ENCODE peak calls at places on chromosome X, in ten cellular contexts. P, I, O, B, D, N, C, T, Z and L are unnamed samples.

GRCh38 chrX:39705299-39705698 is 392.5 kb downstream of the BCOR start:
- DNase-seq in P (peak; percentile 92), I (peak; percentile 90), O (peak; percentile 83), B (peak; percentile 74), D (peak; percentile 79), N (no peak), C (peak; percentile 84), T (no peak), Z (peak; percentile 82), L (no peak)

GRCh38 chrX:791479-792034 is 161.0 kb downstream of the SHOX start:
- DNase-seq in P (no peak), I (no peak), O (no peak), B (no peak), D (no peak), N (no peak), C (no peak), T (no peak), Z (no peak), L (no peak)

GRCh38 chrX:56615282-56615681 is 51.9 kb downstream of the UBQLN2 start:
- DNase-seq in P (no peak), I (no peak), O (no peak), B (no peak), D (no peak), N (no peak), C (peak; percentile 63), T (no peak), Z (no peak), L (no peak)

GRCh38 chrX:115345654-115346014 is 56.1 kb downstream of the LUZP4 start:
- DNase-seq in P (no peak), I (no peak), O (no peak), B (no peak), D (no peak), N (no peak), C (no peak), T (no peak), Z (no peak), L (no peak)

GRCh38 chrX:129981752-129982299 is 609 bp upstream of the BCORL1 start:
- DNase-seq in P (no peak), I (no peak), O (no peak), B (no peak), D (peak; percentile 13), N (no peak), C (peak; percentile 48), T (peak; percentile 47), Z (no peak), L (no peak)

GRCh38 chrX:19440713-19441112 is 74.6 kb downstream of the MAP3K15 start:
- DNase-seq in P (peak; percentile 82), I (peak; percentile 23), O (peak; percentile 39), B (peak; percentile 58), D (no peak), N (no peak), C (no peak), T (no peak), Z (no peak), L (no peak)

GRCh38 chrX:11380187-11380586 is 87.0 kb downstream of the AMELX start:
- DNase-seq in P (no peak), I (peak; percentile 9), O (no peak), B (no peak), D (no peak), N (no peak), C (no peak), T (no peak), Z (no peak), L (no peak)

GRCh38 chrX:149495573-149496071 is 9.5 kb downstream of the IDS start:
- DNase-seq in P (peak; percentile 39), I (peak; percentile 81), O (peak; percentile 83), B (peak; percentile 77), D (no peak), N (no peak), C (peak; percentile 58), T (no peak), Z (no peak), L (no peak)

GRCh38 chrX:67607436-67607835 is 63.6 kb downstream of the AR start:
- DNase-seq in P (no peak), I (peak; percentile 53), O (peak; percentile 57), B (no peak), D (no peak), N (no peak), C (no peak), T (no peak), Z (no peak), L (no peak)

GRCh38 chrX:39950035-39950688 is 147.6 kb downstream of the BCOR start:
- DNase-seq in P (no peak), I (no peak), O (peak; percentile 25), B (peak; percentile 20), D (no peak), N (no peak), C (no peak), T (peak; percentile 42), Z (peak; percentile 5), L (no peak)

GRCh38 chrX:17552251-17552650 is 177.3 kb downstream of the NHS start:
- DNase-seq in P (peak; percentile 60), I (peak; percentile 37), O (peak; percentile 73), B (peak; percentile 54), D (no peak), N (no peak), C (no peak), T (no peak), Z (no peak), L (no peak)

GRCh38 chrX:153925739-153926593 is at the start of gene ARHGAP4:
- DNase-seq in P (no peak), I (no peak), O (no peak), B (no peak), D (no peak), N (no peak), C (peak; percentile 66), T (peak; percentile 88), Z (peak; percentile 82), L (peak; percentile 40)

DNA sequence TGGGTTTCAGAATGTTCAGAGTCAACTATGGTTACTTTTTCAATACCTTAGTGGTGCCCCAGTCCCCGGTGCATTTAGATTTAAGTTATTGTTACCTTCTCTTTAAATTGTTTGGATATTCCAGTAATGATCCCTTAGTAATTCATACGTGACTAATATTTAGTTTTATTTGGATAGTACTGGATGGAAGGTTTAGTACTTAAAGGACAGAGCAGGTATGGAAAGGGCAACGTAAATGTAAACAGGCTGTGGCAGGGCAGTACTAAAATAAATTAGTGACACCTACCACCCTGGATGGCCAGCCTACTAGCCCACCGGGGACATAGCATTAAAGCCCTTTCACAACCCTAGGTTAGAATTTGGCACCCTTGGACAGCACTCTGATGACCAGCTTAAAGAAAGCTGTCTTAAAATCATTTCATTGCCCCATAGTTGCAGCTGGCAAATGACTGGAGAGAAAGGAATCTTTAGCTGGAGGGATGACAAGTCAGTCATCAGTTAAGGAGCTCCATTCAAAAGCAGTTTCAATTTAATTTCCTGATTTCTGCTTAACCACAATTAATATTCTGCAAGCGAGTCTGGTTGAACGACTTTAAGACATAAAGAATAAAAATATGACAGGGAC is 16.4 kb downstream of the PLP1 start:
- DNase-seq in P (peak; percentile 81), I (peak; percentile 55), O (peak; percentile 67), B (peak; percentile 42), D (no peak), N (no peak), C (no peak), T (no peak), Z (no peak), L (no peak)
- H3K4me3 ChIP-seq in P (no peak overlapping the region), I (no peak overlapping the region), O (peak overlapping the region; percentile 26), B (peak overlapping the region; percentile 10), D (no peak overlapping the region), N (no peak overlapping the region), C (no peak overlapping the region), T (no peak overlapping the region), Z (no peak overlapping the region), L (no peak overlapping the region)

DNA sequence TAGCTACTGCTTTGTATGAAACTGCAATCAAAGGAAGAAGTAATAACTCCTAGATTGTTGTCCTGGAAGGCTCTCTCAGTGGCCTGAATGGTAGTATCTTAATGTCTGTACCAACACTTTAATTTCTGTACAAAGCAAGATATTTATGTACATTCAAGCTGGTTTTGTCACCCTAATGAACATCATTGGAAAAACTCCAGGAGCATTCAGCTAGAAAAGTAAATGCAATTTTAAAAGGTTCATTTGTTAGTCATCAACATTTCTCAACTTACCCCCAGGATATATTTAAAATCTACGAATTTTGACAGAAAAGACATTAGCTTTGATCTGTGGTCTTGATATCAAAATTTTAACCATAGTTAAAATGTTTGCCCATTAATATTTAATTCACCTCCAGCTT is 80.0 kb upstream of the FGF13 start:
- DNase-seq in P (no peak), I (no peak), O (peak; percentile 19), B (no peak), D (no peak), N (no peak), C (no peak), T (no peak), Z (no peak), L (no peak)
- H3K4me3 ChIP-seq in P (no peak overlapping the region), I (no peak overlapping the region), O (no peak overlapping the region), B (no peak overlapping the region), D (no peak overlapping the region), N (no peak overlapping the region), C (no peak overlapping the region), T (no peak overlapping the region), Z (no peak overlapping the region), L (no peak overlapping the region)

DNA sequence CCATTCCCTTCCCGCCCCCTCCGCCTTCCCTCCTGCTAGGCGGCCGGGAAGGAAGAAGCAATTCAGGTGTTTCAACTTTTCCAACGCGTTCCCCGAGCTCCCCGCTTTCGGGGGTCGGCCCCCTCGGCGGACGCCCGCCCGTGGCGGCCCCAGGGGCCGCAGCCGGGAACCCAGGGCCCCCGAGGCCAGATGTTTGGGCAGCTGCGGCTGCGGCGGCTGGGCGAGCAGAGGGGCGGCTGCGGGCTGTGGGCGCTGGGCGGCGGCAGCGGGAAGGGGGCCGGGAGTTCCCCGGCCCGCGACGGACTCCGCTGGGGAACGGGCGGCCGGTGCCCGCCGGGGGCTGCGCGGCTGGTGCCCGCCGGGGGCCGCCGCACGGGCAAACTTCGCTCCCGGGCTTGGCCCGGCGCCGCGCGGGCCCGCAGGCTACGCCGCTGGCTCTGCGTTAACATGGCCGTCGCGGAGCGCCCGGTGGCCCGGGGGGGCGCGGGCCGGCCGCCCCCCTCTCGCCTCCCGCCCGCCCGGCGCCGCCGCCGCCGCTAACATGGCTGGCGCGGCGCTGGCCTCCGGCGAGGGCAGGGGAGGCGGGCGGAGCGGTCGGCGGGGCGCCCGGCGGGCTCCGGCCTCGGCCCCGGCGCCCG is 510 bp downstream of the HMGB3 start:
- DNase-seq in P (no peak), I (no peak), O (no peak), B (no peak), D (no peak), N (no peak), C (no peak), T (no peak), Z (no peak), L (no peak)
- H3K4me3 ChIP-seq in P (peak overlapping the region; percentile 70), I (peak overlapping the region; percentile 51), O (peak overlapping the region; percentile 52), B (peak overlapping the region; percentile 61), D (peak overlapping the region; percentile 91), N (no peak overlapping the region), C (peak overlapping the region; percentile 35), T (peak overlapping the region; percentile 67), Z (no peak overlapping the region), L (peak overlapping the region; percentile 46)

DNA sequence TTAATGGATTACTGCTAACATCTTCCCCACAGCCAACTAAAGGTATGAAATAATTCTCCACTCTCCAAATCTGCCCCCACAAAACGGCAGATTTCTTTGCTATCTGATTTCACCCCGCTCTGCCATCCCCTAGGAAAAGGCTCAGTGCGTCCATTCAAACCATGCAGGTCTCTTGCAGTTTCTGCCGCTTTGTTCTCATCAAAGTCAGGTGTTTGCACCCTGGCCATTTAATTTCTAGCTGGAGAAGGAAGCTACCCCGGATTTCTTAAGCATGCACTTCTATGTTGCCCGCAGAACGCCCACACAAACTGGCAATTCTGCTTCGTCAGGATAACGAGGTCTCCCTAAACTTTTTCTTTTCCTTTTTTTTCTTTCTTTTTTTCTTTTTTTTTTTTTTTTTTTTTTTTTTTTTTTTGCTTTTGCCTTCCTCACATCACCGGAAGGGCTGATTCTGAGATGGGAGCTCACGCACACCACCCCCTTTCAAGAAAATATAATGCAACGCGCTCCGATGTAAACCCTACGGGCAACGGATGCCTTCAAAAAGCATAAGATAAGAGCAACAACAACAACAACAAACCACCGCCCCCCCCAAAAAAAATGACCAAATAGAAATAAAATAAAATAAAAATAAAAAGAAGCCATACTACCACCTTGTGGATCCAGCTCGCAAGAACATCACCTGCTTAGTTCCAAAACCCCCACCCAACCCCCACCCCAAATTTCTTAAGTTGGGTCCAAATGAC is 3.2 kb downstream of the NLGN4X start:
- DNase-seq in P (no peak), I (no peak), O (no peak), B (no peak), D (no peak), N (no peak), C (no peak), T (peak; percentile 76), Z (no peak), L (no peak)
- H3K4me3 ChIP-seq in P (peak overlapping the region; percentile 65), I (peak overlapping the region; percentile 50), O (peak overlapping the region; percentile 52), B (peak overlapping the region; percentile 52), D (peak overlapping the region; percentile 61), N (no peak overlapping the region), C (peak overlapping the region; percentile 21), T (peak overlapping the region; percentile 94), Z (no peak overlapping the region), L (peak overlapping the region; percentile 28)